ENCODE peak calls at places on chromosomes 7 and 10, in eight cellular contexts. One of them, this sample, is unnamed.
A peak's percentile ranks its signal among the peaks of the same experiment; 100 is the strongest.

GRCh38 chr10:33900591-33900990 is 566.1 kb upstream of the NRP1 start:
- DNase-seq in stimulated activated CD4-positive, alpha-beta T cell treated with anti-CD3 and anti-CD28 coated beads, Interleukin-4, amount 100 ng/mL, for 4 hours: no peak
- DNase-seq in HS-5: no peak
- DNase-seq in G401: no peak
- DNase-seq in sigmoid colon: no peak
- DNase-seq in kidney glomerular epithelial cell: no peak
- DNase-seq in M059J: peak; percentile 54
- DNase-seq in stimulated activated CD8-positive, alpha-beta memory T cell treated with anti-CD3 and anti-CD28 coated beads, Interleukin-2, amount 100 ng/mL, for 48 hours: no peak
- DNase-seq in this sample: peak; percentile 6

GRCh38 chr7:68038621-68039314 is 1042.1 kb downstream of the TYW1 start:
- DNase-seq in stimulated activated CD4-positive, alpha-beta T cell treated with anti-CD3 and anti-CD28 coated beads, Interleukin-4, amount 100 ng/mL, for 4 hours: no peak
- DNase-seq in HS-5: no peak
- DNase-seq in G401: no peak
- DNase-seq in sigmoid colon: no peak
- DNase-seq in kidney glomerular epithelial cell: peak; percentile 72
- DNase-seq in M059J: peak; percentile 86
- DNase-seq in stimulated activated CD8-positive, alpha-beta memory T cell treated with anti-CD3 and anti-CD28 coated beads, Interleukin-2, amount 100 ng/mL, for 48 hours: no peak
- DNase-seq in this sample: no peak

GRCh38 chr7:38846280-38846679 is 62.7 kb downstream of the VPS41 start:
- DNase-seq in stimulated activated CD4-positive, alpha-beta T cell treated with anti-CD3 and anti-CD28 coated beads, Interleukin-4, amount 100 ng/mL, for 4 hours: no peak
- DNase-seq in HS-5: peak; percentile 73
- DNase-seq in G401: no peak
- DNase-seq in sigmoid colon: no peak
- DNase-seq in kidney glomerular epithelial cell: peak; percentile 10
- DNase-seq in M059J: no peak
- DNase-seq in stimulated activated CD8-positive, alpha-beta memory T cell treated with anti-CD3 and anti-CD28 coated beads, Interleukin-2, amount 100 ng/mL, for 48 hours: no peak
- DNase-seq in this sample: no peak

GRCh38 chr7:44961844-44962482 is 16.9 kb downstream of the MYO1G start:
- DNase-seq in stimulated activated CD4-positive, alpha-beta T cell treated with anti-CD3 and anti-CD28 coated beads, Interleukin-4, amount 100 ng/mL, for 4 hours: no peak
- DNase-seq in HS-5: no peak
- DNase-seq in G401: peak; percentile 40
- DNase-seq in sigmoid colon: no peak
- DNase-seq in kidney glomerular epithelial cell: no peak
- DNase-seq in M059J: peak; percentile 24
- DNase-seq in stimulated activated CD8-positive, alpha-beta memory T cell treated with anti-CD3 and anti-CD28 coated beads, Interleukin-2, amount 100 ng/mL, for 48 hours: no peak
- DNase-seq in this sample: no peak

GRCh38 chr7:73428697-73429005 is 4.9 kb upstream of the FZD9 start:
- DNase-seq in stimulated activated CD4-positive, alpha-beta T cell treated with anti-CD3 and anti-CD28 coated beads, Interleukin-4, amount 100 ng/mL, for 4 hours: no peak
- DNase-seq in HS-5: no peak
- DNase-seq in G401: no peak
- DNase-seq in sigmoid colon: no peak
- DNase-seq in kidney glomerular epithelial cell: no peak
- DNase-seq in M059J: no peak
- DNase-seq in stimulated activated CD8-positive, alpha-beta memory T cell treated with anti-CD3 and anti-CD28 coated beads, Interleukin-2, amount 100 ng/mL, for 48 hours: no peak
- DNase-seq in this sample: no peak

GRCh38 chr10:22573820-22574569 is 140.4 kb downstream of the PIP4K2A start:
- DNase-seq in stimulated activated CD4-positive, alpha-beta T cell treated with anti-CD3 and anti-CD28 coated beads, Interleukin-4, amount 100 ng/mL, for 4 hours: no peak
- DNase-seq in HS-5: peak; percentile 9
- DNase-seq in G401: no peak
- DNase-seq in sigmoid colon: no peak
- DNase-seq in kidney glomerular epithelial cell: no peak
- DNase-seq in M059J: peak; percentile 9
- DNase-seq in stimulated activated CD8-positive, alpha-beta memory T cell treated with anti-CD3 and anti-CD28 coated beads, Interleukin-2, amount 100 ng/mL, for 48 hours: no peak
- DNase-seq in this sample: no peak

GRCh38 chr7:155610633-155611193 is 33.7 kb upstream of the RBM33 start:
- DNase-seq in stimulated activated CD4-positive, alpha-beta T cell treated with anti-CD3 and anti-CD28 coated beads, Interleukin-4, amount 100 ng/mL, for 4 hours: no peak
- DNase-seq in HS-5: no peak
- DNase-seq in G401: peak; percentile 88
- DNase-seq in sigmoid colon: no peak
- DNase-seq in kidney glomerular epithelial cell: no peak
- DNase-seq in M059J: no peak
- DNase-seq in stimulated activated CD8-positive, alpha-beta memory T cell treated with anti-CD3 and anti-CD28 coated beads, Interleukin-2, amount 100 ng/mL, for 48 hours: no peak
- DNase-seq in this sample: peak; percentile 30

GRCh38 chr7:78090616-78091015 is 292.0 kb downstream of the PHTF2 start:
- DNase-seq in stimulated activated CD4-positive, alpha-beta T cell treated with anti-CD3 and anti-CD28 coated beads, Interleukin-4, amount 100 ng/mL, for 4 hours: no peak
- DNase-seq in HS-5: no peak
- DNase-seq in G401: peak; percentile 30
- DNase-seq in sigmoid colon: no peak
- DNase-seq in kidney glomerular epithelial cell: peak; percentile 5
- DNase-seq in M059J: peak; percentile 15
- DNase-seq in stimulated activated CD8-positive, alpha-beta memory T cell treated with anti-CD3 and anti-CD28 coated beads, Interleukin-2, amount 100 ng/mL, for 48 hours: no peak
- DNase-seq in this sample: peak; percentile 64

GRCh38 chr7:27586825-27587224 is 75.9 kb downstream of the HIBADH start:
- DNase-seq in stimulated activated CD4-positive, alpha-beta T cell treated with anti-CD3 and anti-CD28 coated beads, Interleukin-4, amount 100 ng/mL, for 4 hours: no peak
- DNase-seq in HS-5: no peak
- DNase-seq in G401: no peak
- DNase-seq in sigmoid colon: no peak
- DNase-seq in kidney glomerular epithelial cell: no peak
- DNase-seq in M059J: no peak
- DNase-seq in stimulated activated CD8-positive, alpha-beta memory T cell treated with anti-CD3 and anti-CD28 coated beads, Interleukin-2, amount 100 ng/mL, for 48 hours: no peak
- DNase-seq in this sample: peak; percentile 60

GRCh38 chr10:104331208-104331838 is 6.9 kb downstream of the ITPRIP start:
- DNase-seq in stimulated activated CD4-positive, alpha-beta T cell treated with anti-CD3 and anti-CD28 coated beads, Interleukin-4, amount 100 ng/mL, for 4 hours: no peak
- DNase-seq in HS-5: no peak
- DNase-seq in G401: no peak
- DNase-seq in sigmoid colon: peak; percentile 68
- DNase-seq in kidney glomerular epithelial cell: peak; percentile 26
- DNase-seq in M059J: peak; percentile 86
- DNase-seq in stimulated activated CD8-positive, alpha-beta memory T cell treated with anti-CD3 and anti-CD28 coated beads, Interleukin-2, amount 100 ng/mL, for 48 hours: no peak
- DNase-seq in this sample: no peak

GRCh38 chr10:69838853-69839252 is 37.1 kb downstream of the COL13A1 start:
- DNase-seq in stimulated activated CD4-positive, alpha-beta T cell treated with anti-CD3 and anti-CD28 coated beads, Interleukin-4, amount 100 ng/mL, for 4 hours: no peak
- DNase-seq in HS-5: no peak
- DNase-seq in G401: no peak
- DNase-seq in sigmoid colon: no peak
- DNase-seq in kidney glomerular epithelial cell: peak; percentile 47
- DNase-seq in M059J: peak; percentile 58
- DNase-seq in stimulated activated CD8-positive, alpha-beta memory T cell treated with anti-CD3 and anti-CD28 coated beads, Interleukin-2, amount 100 ng/mL, for 48 hours: no peak
- DNase-seq in this sample: no peak

GRCh38 chr7:15977663-15978062 is 291.2 kb upstream of the MEOX2 start:
- DNase-seq in stimulated activated CD4-positive, alpha-beta T cell treated with anti-CD3 and anti-CD28 coated beads, Interleukin-4, amount 100 ng/mL, for 4 hours: no peak
- DNase-seq in HS-5: peak; percentile 49
- DNase-seq in G401: no peak
- DNase-seq in sigmoid colon: no peak
- DNase-seq in kidney glomerular epithelial cell: no peak
- DNase-seq in M059J: peak; percentile 79
- DNase-seq in stimulated activated CD8-positive, alpha-beta memory T cell treated with anti-CD3 and anti-CD28 coated beads, Interleukin-2, amount 100 ng/mL, for 48 hours: no peak
- DNase-seq in this sample: no peak

GRCh38 chr10:97416565-97416964 is 9.4 kb upstream of the PGAM1 start:
- DNase-seq in stimulated activated CD4-positive, alpha-beta T cell treated with anti-CD3 and anti-CD28 coated beads, Interleukin-4, amount 100 ng/mL, for 4 hours: no peak
- DNase-seq in HS-5: no peak
- DNase-seq in G401: no peak
- DNase-seq in sigmoid colon: no peak
- DNase-seq in kidney glomerular epithelial cell: no peak
- DNase-seq in M059J: no peak
- DNase-seq in stimulated activated CD8-positive, alpha-beta memory T cell treated with anti-CD3 and anti-CD28 coated beads, Interleukin-2, amount 100 ng/mL, for 48 hours: no peak
- DNase-seq in this sample: no peak

This sample was measured in Ammon's horn.